ENCODE peak calls at places on chromosomes 2 and 18, in six cellular contexts. K is stomach, H is GM12878, T is Panc1, R is breast epithelium, I is HCT116. U is an unnamed sample.

GRCh38 chr2:42438685-42439084 is 55.1 kb downstream of the KCNG3 start:
- DNase-seq in K (no peak), H (no peak), T (no peak), R (no peak), I (no peak), U (no peak)

GRCh38 chr2:162711832-162712540 is 126.6 kb downstream of the KCNH7 start:
- DNase-seq in K (no peak), H (no peak), T (no peak), R (no peak), I (no peak), U (no peak)

GRCh38 chr18:69674921-69675405 is 272.7 kb downstream of the CD226 start:
- DNase-seq in K (no peak), H (no peak), T (no peak), R (no peak), I (no peak), U (no peak)

GRCh38 chr2:2059199-2059598 is 271.9 kb downstream of the MYT1L start:
- DNase-seq in K (no peak), H (no peak), T (no peak), R (no peak), I (no peak), U (no peak)

GRCh38 chr2:192247456-192247855 is 52.7 kb upstream of the TMEFF2 start:
- DNase-seq in K (no peak), H (no peak), T (no peak), R (no peak), I (no peak), U (no peak)

GRCh38 chr2:240519396-240520142 is 38.2 kb downstream of the ANKMY1 start:
- DNase-seq in K (no peak), H (no peak), T (no peak), R (no peak), I (no peak), U (no peak)

GRCh38 chr2:71798266-71799012 is 345.1 kb downstream of the DYSF start:
- DNase-seq in K (no peak), H (no peak), T (no peak), R (no peak), I (peak; percentile 34), U (peak; percentile 15)

GRCh38 chr2:30398084-30398483 is 49.0 kb upstream of the LCLAT1 start:
- DNase-seq in K (no peak), H (no peak), T (no peak), R (no peak), I (no peak), U (no peak)

GRCh38 chr2:191218292-191218898 is 26.8 kb upstream of the MYO1B start:
- DNase-seq in K (peak; percentile 51), H (no peak), T (peak; percentile 88), R (no peak), I (peak; percentile 67), U (peak; percentile 41)

GRCh38 chr2:234661146-234661545 is 164.3 kb upstream of the ARL4C start:
- DNase-seq in K (no peak), H (no peak), T (no peak), R (no peak), I (no peak), U (no peak)

GRCh38 chr2:99692785-99693184 is 203.0 kb upstream of the REV1 start:
- DNase-seq in K (no peak), H (no peak), T (no peak), R (no peak), I (no peak), U (no peak)

GRCh38 chr2:160628811-160629210 is 135.2 kb upstream of the RBMS1 start:
- DNase-seq in K (no peak), H (no peak), T (no peak), R (no peak), I (no peak), U (no peak)

GRCh38 chr2:168939061-168939460 is 38.0 kb downstream of the G6PC2 start:
- DNase-seq in K (no peak), H (no peak), T (no peak), R (no peak), I (no peak), U (no peak)

GRCh38 chr2:240935101-240935876 is 29.2 kb downstream of the CROCC2 start:
- DNase-seq in K (peak; percentile 19), H (no peak), T (no peak), R (peak; percentile 15), I (no peak), U (peak; percentile 4)

GRCh38 chr2:58521803-58522602 is 280.9 kb upstream of the FANCL start:
- DNase-seq in K (no peak), H (no peak), T (no peak), R (no peak), I (no peak), U (no peak)

GRCh38 chr2:241813080-241813805 is 4.2 kb downstream of the NEU4 start:
- DNase-seq in K (no peak), H (no peak), T (no peak), R (no peak), I (no peak), U (peak; percentile 6)

GRCh38 chr2:204696124-204696523 is 150.8 kb downstream of the PARD3B start:
- DNase-seq in K (no peak), H (no peak), T (no peak), R (no peak), I (no peak), U (no peak)

GRCh38 chr2:221779614-221780067 is 207.5 kb upstream of the EPHA4 start:
- DNase-seq in K (no peak), H (no peak), T (no peak), R (no peak), I (no peak), U (peak; percentile 12)

GRCh38 chr2:175004980-175005832 is at the start of gene CHN1:
- DNase-seq in K (peak; percentile 49), H (no peak), T (no peak), R (peak; percentile 26), I (no peak), U (peak; percentile 60)

GRCh38 chr2:127706215-127706990 is 5.1 kb downstream of the SFT2D3 start:
- DNase-seq in K (no peak), H (no peak), T (no peak), R (no peak), I (no peak), U (no peak)

GRCh38 chr2:236571161-236571560 is 1.5 kb downstream of the ACKR3 start:
- DNase-seq in K (no peak), H (no peak), T (no peak), R (no peak), I (no peak), U (no peak)
- H3K4me3 ChIP-seq in K (peak overlapping the region; percentile 56), H (peak overlapping the region; percentile 73), T (no peak overlapping the region), R (peak overlapping the region; percentile 74), I (no peak overlapping the region), U (peak overlapping the region; percentile 49)

GRCh38 chr2:143696651-143697050 is 567.4 kb downstream of the ARHGAP15 start:
- DNase-seq in K (no peak), H (no peak), T (no peak), R (no peak), I (no peak), U (no peak)

GRCh38 chr2:143697744-143698143 is 568.5 kb downstream of the ARHGAP15 start:
- DNase-seq in K (no peak), H (no peak), T (no peak), R (no peak), I (no peak), U (no peak)

GRCh38 chr2:143691136-143691535 is 561.9 kb downstream of the ARHGAP15 start:
- DNase-seq in K (no peak), H (no peak), T (no peak), R (no peak), I (no peak), U (no peak)

GRCh38 chr2:143692162-143692561 is 562.9 kb downstream of the ARHGAP15 start:
- DNase-seq in K (no peak), H (no peak), T (no peak), R (no peak), I (no peak), U (no peak)

GRCh38 chr2:143694335-143694734 is 565.1 kb downstream of the ARHGAP15 start:
- DNase-seq in K (no peak), H (no peak), T (no peak), R (no peak), I (no peak), U (no peak)
- TF ChIP-seq POLR2AphosphoS5 in K (no peak), H (no peak), T (no peak), R (no peak), I (no peak), U (no peak)

DNA sequence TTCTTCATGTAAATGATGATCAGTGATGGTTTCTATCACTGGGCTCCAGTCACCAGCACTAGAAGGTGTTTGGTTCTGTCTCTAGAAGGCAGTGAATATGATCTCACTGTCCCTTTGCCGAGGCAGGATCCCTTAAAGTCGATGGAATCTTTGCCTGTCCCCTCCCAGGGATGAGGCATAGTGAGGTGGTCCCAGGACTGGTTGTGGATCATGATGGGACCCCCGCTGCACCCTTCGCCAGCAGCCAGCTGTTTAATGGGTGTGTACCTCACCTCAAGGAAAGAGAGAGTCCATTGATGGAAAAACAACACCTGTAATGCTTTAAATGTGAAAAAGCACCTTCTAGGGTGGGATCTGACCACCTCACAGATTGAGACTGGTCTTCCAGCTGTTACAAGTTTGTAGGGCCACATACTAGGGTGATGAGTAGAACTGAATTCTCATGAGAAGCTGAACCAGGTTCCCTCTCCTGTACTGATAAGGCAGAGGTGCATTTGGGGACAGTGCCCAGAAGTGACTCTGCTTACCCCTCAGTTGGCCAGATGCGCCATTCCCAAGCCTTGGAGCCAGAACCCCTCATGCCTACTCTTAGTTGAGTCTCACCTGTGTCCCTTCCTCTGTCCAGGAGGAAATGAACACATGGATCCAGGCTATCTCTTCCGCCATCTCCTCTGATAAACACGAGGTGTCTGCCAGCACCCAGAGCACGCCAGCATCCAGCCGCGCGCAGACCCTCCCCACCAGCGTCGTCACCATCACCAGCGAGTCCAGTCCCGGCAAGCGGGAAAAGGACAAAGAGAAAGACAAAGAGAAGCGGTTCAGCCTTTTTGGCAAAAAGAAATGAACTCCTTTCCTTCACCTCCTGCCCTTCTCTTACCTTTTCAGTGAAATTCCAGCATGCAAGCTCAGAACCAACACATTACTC is 55.5 kb upstream of the EML6 start:
- DNase-seq in K (no peak), H (no peak), T (no peak), R (no peak), I (no peak), U (no peak)
- H3K4me1 ChIP-seq in K (peaks cover 33% of the 10 kb centered on the region), H (no peaks in the 10 kb centered on the region), T (no peaks in the 10 kb centered on the region), R (peaks cover 9% of the 10 kb centered on the region), I (peaks cover 8% of the 10 kb centered on the region), U (peaks cover 55% of the 10 kb centered on the region)

GRCh38 chr2:37389984-37390765 is 45.7 kb downstream of the QPCT start:
- DNase-seq in K (no peak), H (peak; percentile 94), T (no peak), R (no peak), I (peak; percentile 28), U (peak; percentile 28)
- H3K4me3 ChIP-seq in K (no peak overlapping the region), H (peak overlapping the region; percentile 19), T (no peak overlapping the region), R (no peak overlapping the region), I (peak overlapping the region; percentile 7), U (no peak overlapping the region)

GRCh38 chr2:237177052-237177451 is 91.4 kb downstream of the COPS8 start:
- DNase-seq in K (no peak), H (no peak), T (no peak), R (no peak), I (no peak), U (no peak)

GRCh38 chr2:237180225-237180624 is 94.5 kb downstream of the COPS8 start:
- DNase-seq in K (no peak), H (no peak), T (no peak), R (no peak), I (no peak), U (no peak)

GRCh38 chr2:237177986-237178385 is 92.3 kb downstream of the COPS8 start:
- DNase-seq in K (no peak), H (no peak), T (no peak), R (no peak), I (no peak), U (no peak)

GRCh38 chr2:237179161-237179560 is 93.5 kb downstream of the COPS8 start:
- DNase-seq in K (no peak), H (no peak), T (no peak), R (no peak), I (no peak), U (no peak)

GRCh38 chr2:237178396-237178795 is 92.7 kb downstream of the COPS8 start:
- DNase-seq in K (no peak), H (no peak), T (no peak), R (no peak), I (no peak), U (no peak)
- TF ChIP-seq POLR2AphosphoS5 in K (no peak), H (no peak), T (peak; percentile 80), R (no peak), I (no peak), U (peak; percentile 46)